ENCODE peak calls at places on chromosomes 1 and 21, in nine cellular contexts. Q, O, M, H, L, W, U, Z and Y are unnamed samples. For H3K4me1, the result is how much of the 10 kb centered on the place peaks cover.

GRCh38 chr1:84840346-84840745 is 52.7 kb downstream of the LPAR3 start:
- DNase-seq in W (no peak), Q (no peak), H (no peak), U (no peak), L (no peak), M (peak), O (no peak), Z (no peak), Y (no peak)

GRCh38 chr1:24292100-24292499 is 27.1 kb upstream of the GRHL3 start:
- DNase-seq in W (no peak), Z (no peak), L (no peak), M (no peak), H (no peak), O (no peak), U (no peak), Q (no peak), Y (no peak)

GRCh38 chr1:169548312-169548711 is 38.0 kb downstream of the F5 start:
- DNase-seq in W (no peak), Z (no peak), H (no peak), U (no peak), O (no peak), Q (no peak), L (no peak), M (no peak), Y (no peak)

GRCh38 chr1:17441265-17441992 is 2.0 kb upstream of the RCC2 start:
- DNase-seq in Z (no peak), Q (no peak), H (no peak), U (no peak), W (no peak), L (no peak), M (peak), O (peak), Y (no peak)

GRCh38 chr1:14340244-14340800 is 258.2 kb upstream of the KAZN start:
- DNase-seq in W (no peak), U (no peak), L (no peak), H (no peak), Z (no peak), Q (no peak), O (no peak), M (peak), Y (no peak)

GRCh38 chr1:46352363-46352762 is 11.8 kb downstream of the NSUN4 start:
- DNase-seq in O (no peak), L (no peak), U (no peak), M (no peak), Z (no peak), Q (no peak), W (no peak), H (no peak), Y (no peak)

GRCh38 chr1:43994794-43995790 is 3.7 kb downstream of the CCDC24 start:
- DNase-seq in M (no peak), U (no peak), H (no peak), L (no peak), O (peak), Z (no peak), W (no peak), Q (peak), Y (no peak)

GRCh38 chr21:31198575-31198974 is 145.5 kb downstream of the TIAM1 start:
- DNase-seq in Q (no peak), H (no peak), M (peak), Z (no peak), U (no peak), W (no peak), O (peak), L (no peak), Y (no peak)

DNA sequence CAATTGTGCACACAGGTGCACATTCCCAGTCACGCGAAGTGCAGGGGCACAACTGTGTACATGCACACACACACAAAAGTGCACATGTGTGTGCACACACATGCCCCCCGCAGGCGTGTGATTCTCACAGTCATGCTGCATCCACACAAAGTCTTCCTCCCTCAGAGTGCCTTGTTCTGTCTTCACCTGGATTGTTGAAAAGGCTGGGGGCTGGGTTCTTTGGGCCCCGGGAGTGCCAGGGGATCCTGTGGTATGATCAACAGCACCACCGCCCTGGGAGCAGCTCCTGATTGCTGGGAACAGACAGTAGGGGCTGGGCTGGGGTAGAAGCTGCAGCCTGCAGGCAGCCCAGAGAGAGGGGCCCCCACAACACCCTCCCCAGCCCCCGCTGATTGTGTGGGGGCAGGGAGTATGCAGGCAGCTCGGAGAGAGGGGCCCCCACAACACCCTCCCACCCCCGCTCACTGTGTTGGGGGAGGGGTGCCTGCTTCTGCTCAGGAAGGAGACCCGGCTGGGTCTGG is 3.4 kb downstream of the COL18A1 start:
- DNase-seq in W (no peak), U (peak), Q (peak), H (no peak), L (no peak), Z (peak), O (no peak), M (no peak), Y (peak)
- H3K4me1 ChIP-seq in W (under half), U (under half), Q (under half), H (under half), L (under half), Z (half or more), O (under half), M (under half), Y (half or more)

GRCh38 chr21:46165099-46165498 is 9.7 kb upstream of the FTCD start:
- DNase-seq in W (no peak), Q (no peak), M (no peak), L (no peak), Z (no peak), O (no peak), U (no peak), H (no peak), Y (no peak)
- TF ChIP-seq CTCF in W (no peak), Q (no peak), M (no peak), L (no peak), Z (no peak), O (no peak), U (no peak), H (no peak), Y (no peak)

GRCh38 chr21:43719748-43720538 is 1.0 kb downstream of the PDXK start:
- DNase-seq in L (no peak), Z (peak), O (peak), H (no peak), M (no peak), W (no peak), Q (peak), U (peak), Y (peak)
- TF ChIP-seq POLR2A in L (no peak), Z (no peak), O (no peak), H (no peak), M (no peak), W (no peak), Q (no peak), U (no peak), Y (no peak)

DNA sequence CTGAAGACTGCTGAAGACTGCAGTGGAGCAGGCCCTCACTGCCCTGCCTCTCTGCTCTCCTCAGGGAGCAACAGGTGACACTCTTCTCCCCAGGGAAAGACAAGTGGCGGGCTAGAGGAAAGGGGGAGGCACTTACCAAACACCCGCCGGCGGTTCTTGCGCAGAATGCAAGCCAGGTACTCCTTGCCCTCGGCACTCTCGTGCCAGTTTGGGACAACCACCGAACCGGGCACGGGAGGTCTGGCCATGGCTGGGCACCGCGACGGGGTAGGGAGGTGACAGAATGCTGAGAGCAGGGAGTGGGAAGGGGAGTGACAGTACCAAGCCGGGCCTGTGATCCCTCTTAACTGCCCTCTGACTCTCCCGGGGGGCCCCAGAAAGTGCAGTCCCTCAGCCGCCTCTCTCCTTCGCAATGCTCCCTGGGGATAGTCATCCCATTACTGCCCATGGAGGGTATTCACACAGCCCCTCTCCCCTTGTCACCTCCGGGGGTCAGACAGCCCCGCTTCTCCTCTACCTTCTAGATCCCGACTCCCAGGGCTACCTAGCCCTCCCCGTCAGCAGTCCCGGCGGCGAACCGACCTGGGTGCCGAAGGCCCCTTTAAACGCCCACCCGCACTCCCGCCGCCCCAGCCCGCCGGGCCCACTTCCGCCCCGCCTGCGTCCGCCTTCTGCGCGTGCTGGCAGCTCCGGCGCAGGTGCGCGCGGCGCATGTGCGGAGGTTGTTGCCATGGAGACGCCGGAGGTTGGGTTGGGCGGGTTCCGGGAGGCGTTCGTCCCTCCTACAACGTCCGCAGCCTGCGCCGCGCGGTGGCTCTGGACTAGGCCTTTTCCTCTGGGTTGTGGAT is at the start of gene CPLANE2:
- DNase-seq in L (peak), Z (peak), W (peak), U (peak), Q (peak), M (peak), O (peak), H (peak), Y (peak)
- H3K4me1 ChIP-seq in L (under half), Z (under half), W (under half), U (under half), Q (under half), M (under half), O (under half), H (under half), Y (under half)

GRCh38 chr1:164519426-164519825 is 39.6 kb upstream of the PBX1 start:
- DNase-seq in W (no peak), L (no peak), U (no peak), Q (no peak), H (no peak), O (no peak), Z (no peak), M (no peak), Y (no peak)

GRCh38 chr1:164524810-164525209 is 34.2 kb upstream of the PBX1 start:
- DNase-seq in O (peak), U (no peak), W (no peak), M (peak), H (no peak), Z (no peak), L (no peak), Q (no peak), Y (no peak)

GRCh38 chr1:164515932-164516331 is 43.1 kb upstream of the PBX1 start:
- DNase-seq in U (no peak), W (no peak), Z (peak), M (no peak), Q (no peak), L (no peak), H (no peak), O (no peak), Y (no peak)

GRCh38 chr1:164515221-164515620 is 43.8 kb upstream of the PBX1 start:
- DNase-seq in H (no peak), L (no peak), W (no peak), Z (no peak), O (no peak), U (no peak), M (no peak), Q (no peak), Y (no peak)

GRCh38 chr1:164518692-164519332 is 40.2 kb upstream of the PBX1 start:
- DNase-seq in M (no peak), H (no peak), O (no peak), Z (no peak), U (no peak), L (no peak), Q (no peak), W (no peak), Y (no peak)
- TF ChIP-seq CTCF in M (no peak), H (no peak), O (no peak), Z (no peak), U (no peak), L (no peak), Q (no peak), W (no peak), Y (no peak)

GRCh38 chr1:198629610-198630009 is 9.2 kb upstream of the PTPRC start:
- DNase-seq in O (no peak), L (no peak), U (no peak), H (no peak), M (no peak), Z (no peak), W (no peak), Q (no peak), Y (no peak)

GRCh38 chr1:198630863-198631262 is 8.0 kb upstream of the PTPRC start:
- DNase-seq in H (no peak), L (no peak), U (no peak), M (no peak), Z (no peak), O (no peak), Q (no peak), W (no peak), Y (no peak)

GRCh38 chr1:198631292-198631691 is 7.5 kb upstream of the PTPRC start:
- DNase-seq in Q (no peak), Z (no peak), M (no peak), O (no peak), L (no peak), U (no peak), H (no peak), W (no peak), Y (no peak)

GRCh38 chr1:198627436-198628063 is 11.3 kb upstream of the PTPRC start:
- DNase-seq in Z (no peak), Q (no peak), M (no peak), H (no peak), L (no peak), U (no peak), W (no peak), O (no peak), Y (no peak)

GRCh38 chr1:198628064-198628455 is 10.8 kb upstream of the PTPRC start:
- DNase-seq in W (no peak), Q (no peak), M (no peak), U (no peak), Z (no peak), H (no peak), L (no peak), O (no peak), Y (no peak)
- TF ChIP-seq POLR2A in W (no peak), Q (no peak), M (no peak), U (no peak), Z (no peak), H (no peak), L (no peak), O (no peak), Y (no peak)

GRCh38 chr1:42323551-42323950 is 11.5 kb downstream of the FOXJ3 start:
- DNase-seq in M (no peak), W (no peak), Z (no peak), U (no peak), Q (no peak), O (no peak), H (no peak), L (no peak), Y (no peak)
- H3K4me1 ChIP-seq in M (under half), W (under half), Z (half or more), U (under half), Q (under half), O (under half), H (under half), L (under half), Y (half or more)